ENCODE peak calls at places on chromosome 20, in four cellular contexts. W is H9; B is adrenal gland; P is CD8-positive, alpha-beta T cell. V is an unnamed sample.

GRCh38 chr20:51387125-51387865 is 155.2 kb downstream of the NFATC2 start:
- DNase-seq in W (peak; percentile 70), B (no peak), P (no peak), V (no peak)

GRCh38 chr20:35092524-35093244 is at the start of gene TRPC4AP:
- DNase-seq in W (peak; percentile 91), B (peak; percentile 89), P (peak; percentile 83), V (peak; percentile 49)

GRCh38 chr20:1002682-1003561 is 811 bp upstream of the RSPO4 start:
- DNase-seq in W (no peak), B (no peak), P (no peak), V (no peak)

GRCh38 chr20:58776109-58776508 is 74.6 kb downstream of the GNAS-AS1 start:
- DNase-seq in W (no peak), B (no peak), P (no peak), V (no peak)

GRCh38 chr20:19602660-19603389 is 155.2 kb upstream of the RIN2 start:
- DNase-seq in W (no peak), B (no peak), P (no peak), V (no peak)

GRCh38 chr20:33859751-33860150 is 48.6 kb downstream of the CHMP4B start:
- DNase-seq in W (no peak), B (no peak), P (no peak), V (no peak)

GRCh38 chr20:60700728-60701127 is 551.3 kb upstream of the CDH4 start:
- DNase-seq in W (no peak), B (no peak), P (no peak), V (no peak)

GRCh38 chr20:41499961-41500725 is 118.0 kb downstream of the CHD6 start:
- DNase-seq in W (no peak), B (no peak), P (no peak), V (no peak)

GRCh38 chr20:2485080-2485479 is 14.5 kb upstream of the SNRPB start:
- DNase-seq in W (no peak), B (no peak), P (no peak), V (no peak)

GRCh38 chr20:51496964-51497363 is 45.6 kb downstream of the NFATC2 start:
- DNase-seq in W (no peak), B (no peak), P (no peak), V (no peak)

GRCh38 chr20:17696287-17696686 is 3.5 kb upstream of the BANF2 start:
- DNase-seq in W (no peak), B (no peak), P (no peak), V (no peak)

GRCh38 chr20:11917663-11918062 is at the start of gene BTBD3:
- DNase-seq in W (no peak), B (peak; percentile 83), P (no peak), V (no peak)

GRCh38 chr20:4043801-4044200 is 28.4 kb upstream of the RNF24 start:
- DNase-seq in W (no peak), B (no peak), P (no peak), V (no peak)

GRCh38 chr20:53586640-53587039 is 7.0 kb downstream of the ZNF217 start:
- DNase-seq in W (no peak), B (no peak), P (no peak), V (no peak)
- H3K4me1 ChIP-seq in W (no peaks in the 10 kb centered on the region), B (peaks cover 48% of the 10 kb centered on the region), P (peaks cover 54% of the 10 kb centered on the region), V (peaks cover 2% of the 10 kb centered on the region)

DNA sequence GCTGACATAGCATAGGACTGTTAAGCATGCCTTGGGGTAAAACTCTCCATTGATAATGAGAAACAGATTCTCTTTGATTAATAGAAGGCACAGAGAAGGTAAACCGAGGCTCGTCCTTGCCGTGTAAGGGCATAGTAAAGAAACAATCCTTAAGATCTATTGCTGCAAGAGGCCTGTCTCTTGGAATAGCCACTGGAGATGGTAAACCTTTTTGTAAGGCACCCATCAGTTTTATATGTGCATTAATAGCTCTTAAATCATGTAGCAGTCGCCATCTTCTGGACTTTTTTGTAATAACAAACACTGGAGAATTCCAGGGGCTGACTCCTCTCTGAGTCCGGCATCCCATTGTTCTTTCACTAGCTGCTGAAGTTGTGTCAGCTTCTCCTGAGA is 8.4 kb upstream of the ABHD12 start:
- DNase-seq in W (peak; percentile 43), B (peak; percentile 62), P (peak; percentile 5), V (no peak)
- H3K4me1 ChIP-seq in W (no peaks in the 10 kb centered on the region), B (no peaks in the 10 kb centered on the region), P (no peaks in the 10 kb centered on the region), V (no peaks in the 10 kb centered on the region)

GRCh38 chr20:46551508-46552280 is 1.2 kb upstream of the OCSTAMP start:
- DNase-seq in W (no peak), B (no peak), P (no peak), V (no peak)
- H3K4me1 ChIP-seq in W (peaks cover 6% of the 10 kb centered on the region), B (peaks cover 5% of the 10 kb centered on the region), P (peaks cover 19% of the 10 kb centered on the region), V (no peaks in the 10 kb centered on the region)

GRCh38 chr20:57173986-57174385 is 92.5 kb downstream of the BMP7 start:
- DNase-seq in W (no peak), B (no peak), P (no peak), V (no peak)
- H3K4me1 ChIP-seq in W (no peaks in the 10 kb centered on the region), B (no peaks in the 10 kb centered on the region), P (no peaks in the 10 kb centered on the region), V (no peaks in the 10 kb centered on the region)